ENCODE peak calls at places on chromosome 5, in four cellular contexts. One of them, this sample, is unnamed.

GRCh38 chr5:132479073-132479811 is 11.3 kb downstream of the IRF1 start:
- DNase-seq in left ventricle myocardium inferior: no peak
- DNase-seq in pancreas: no peak
- DNase-seq in colonic mucosa: no peak
- DNase-seq in this sample: no peak

GRCh38 chr5:120677481-120677880 is 213.4 kb downstream of the PRR16 start:
- DNase-seq in left ventricle myocardium inferior: no peak
- DNase-seq in pancreas: no peak
- DNase-seq in colonic mucosa: no peak
- DNase-seq in this sample: no peak

GRCh38 chr5:54758038-54758437 is 227.4 kb downstream of the ESM1 start:
- DNase-seq in left ventricle myocardium inferior: no peak
- DNase-seq in pancreas: no peak
- DNase-seq in colonic mucosa: no peak
- DNase-seq in this sample: no peak

GRCh38 chr5:145946112-145946861 is 9.9 kb downstream of the SH3RF2 start:
- DNase-seq in left ventricle myocardium inferior: peak; percentile 32
- DNase-seq in pancreas: no peak
- DNase-seq in colonic mucosa: no peak
- DNase-seq in this sample: peak; percentile 81

GRCh38 chr5:111345731-111346130 is 121.5 kb downstream of the CAMK4 start:
- DNase-seq in left ventricle myocardium inferior: no peak
- DNase-seq in pancreas: no peak
- DNase-seq in colonic mucosa: no peak
- DNase-seq in this sample: no peak

GRCh38 chr5:18171684-18172083 is 537.4 kb downstream of the TAF11L14 start:
- DNase-seq in left ventricle myocardium inferior: no peak
- DNase-seq in pancreas: no peak
- DNase-seq in colonic mucosa: no peak
- DNase-seq in this sample: no peak

GRCh38 chr5:79842006-79842881 is 148.8 kb downstream of the MTX3 start:
- DNase-seq in left ventricle myocardium inferior: no peak
- DNase-seq in pancreas: no peak
- DNase-seq in colonic mucosa: no peak
- DNase-seq in this sample: no peak

GRCh38 chr5:116600876-116601275 is 26.3 kb upstream of the SEMA6A start:
- DNase-seq in left ventricle myocardium inferior: no peak
- DNase-seq in pancreas: no peak
- DNase-seq in colonic mucosa: no peak
- DNase-seq in this sample: no peak

GRCh38 chr5:92207156-92207555 is 824.0 kb upstream of the ARRDC3 start:
- DNase-seq in left ventricle myocardium inferior: no peak
- DNase-seq in pancreas: no peak
- DNase-seq in colonic mucosa: no peak
- DNase-seq in this sample: no peak

GRCh38 chr5:1944408-1944807 is 61.7 kb upstream of the IRX4 start:
- DNase-seq in left ventricle myocardium inferior: no peak
- DNase-seq in pancreas: no peak
- DNase-seq in colonic mucosa: no peak
- DNase-seq in this sample: no peak

GRCh38 chr5:1939256-1939655 is 56.5 kb upstream of the IRX4 start:
- DNase-seq in left ventricle myocardium inferior: no peak
- DNase-seq in pancreas: no peak
- DNase-seq in colonic mucosa: no peak
- DNase-seq in this sample: no peak

GRCh38 chr5:1943481-1943880 is 60.8 kb upstream of the IRX4 start:
- DNase-seq in left ventricle myocardium inferior: no peak
- DNase-seq in pancreas: no peak
- DNase-seq in colonic mucosa: no peak
- DNase-seq in this sample: peak; percentile 72

GRCh38 chr5:1942630-1943029 is 59.9 kb upstream of the IRX4 start:
- DNase-seq in left ventricle myocardium inferior: no peak
- DNase-seq in pancreas: no peak
- DNase-seq in colonic mucosa: no peak
- DNase-seq in this sample: no peak

DNA sequence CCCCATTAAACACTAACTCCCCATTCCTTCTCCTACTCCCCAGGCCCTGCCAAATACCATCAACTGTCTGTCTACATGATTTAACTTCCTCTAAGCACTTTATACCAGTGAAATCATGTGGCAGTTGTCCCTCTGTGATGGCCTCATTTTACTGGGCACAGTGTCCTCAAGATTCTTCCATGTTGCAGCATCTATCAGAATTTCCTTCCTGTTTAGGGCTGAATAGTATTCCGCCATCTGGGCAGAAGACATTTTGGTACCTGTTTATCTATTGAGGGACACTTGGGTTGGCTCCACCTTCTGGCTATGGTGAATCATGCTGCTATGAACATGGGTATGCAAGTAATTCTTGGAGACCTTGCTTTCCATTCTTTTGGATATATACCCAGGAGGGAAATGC is 59.4 kb upstream of the IRX4 start:
- DNase-seq in left ventricle myocardium inferior: no peak
- DNase-seq in pancreas: no peak
- DNase-seq in colonic mucosa: no peak
- DNase-seq in this sample: no peak
- H3K27ac ChIP-seq in left ventricle myocardium inferior: no peak overlapping the region
- H3K27ac ChIP-seq in pancreas: no peak overlapping the region
- H3K27ac ChIP-seq in colonic mucosa: no peak overlapping the region
- H3K27ac ChIP-seq in this sample: no peak overlapping the region

GRCh38 chr5:82396871-82397514 is 118.8 kb upstream of the RPS23 start:
- DNase-seq in left ventricle myocardium inferior: peak; percentile 72
- DNase-seq in pancreas: peak; percentile 53
- DNase-seq in colonic mucosa: peak; percentile 29
- DNase-seq in this sample: peak; percentile 93
- H3K27ac ChIP-seq in left ventricle myocardium inferior: peak overlapping the region; percentile 24
- H3K27ac ChIP-seq in pancreas: peak overlapping the region; percentile 33
- H3K27ac ChIP-seq in colonic mucosa: no peak overlapping the region
- H3K27ac ChIP-seq in this sample: peak overlapping the region; percentile 41

GRCh38 chr5:173973614-173973969 is 15.4 kb upstream of the C5orf47 start:
- DNase-seq in left ventricle myocardium inferior: no peak
- DNase-seq in pancreas: peak; percentile 64
- DNase-seq in colonic mucosa: no peak
- DNase-seq in this sample: no peak
- H3K27ac ChIP-seq in left ventricle myocardium inferior: peak overlapping the region; percentile 76
- H3K27ac ChIP-seq in pancreas: peak overlapping the region; percentile 74
- H3K27ac ChIP-seq in colonic mucosa: no peak overlapping the region
- H3K27ac ChIP-seq in this sample: no peak overlapping the region

GRCh38 chr5:14247054-14247386 is 103.9 kb downstream of the TRIO start:
- DNase-seq in left ventricle myocardium inferior: no peak
- DNase-seq in pancreas: no peak
- DNase-seq in colonic mucosa: no peak
- DNase-seq in this sample: no peak

GRCh38 chr5:14250778-14251711 is 107.9 kb downstream of the TRIO start:
- DNase-seq in left ventricle myocardium inferior: no peak
- DNase-seq in pancreas: no peak
- DNase-seq in colonic mucosa: no peak
- DNase-seq in this sample: no peak

GRCh38 chr5:14251733-14252132 is 108.6 kb downstream of the TRIO start:
- DNase-seq in left ventricle myocardium inferior: no peak
- DNase-seq in pancreas: no peak
- DNase-seq in colonic mucosa: no peak
- DNase-seq in this sample: no peak

GRCh38 chr5:14250094-14250777 is 107.1 kb downstream of the TRIO start:
- DNase-seq in left ventricle myocardium inferior: peak; percentile 66
- DNase-seq in pancreas: peak; percentile 32
- DNase-seq in colonic mucosa: peak; percentile 51
- DNase-seq in this sample: no peak

DNA sequence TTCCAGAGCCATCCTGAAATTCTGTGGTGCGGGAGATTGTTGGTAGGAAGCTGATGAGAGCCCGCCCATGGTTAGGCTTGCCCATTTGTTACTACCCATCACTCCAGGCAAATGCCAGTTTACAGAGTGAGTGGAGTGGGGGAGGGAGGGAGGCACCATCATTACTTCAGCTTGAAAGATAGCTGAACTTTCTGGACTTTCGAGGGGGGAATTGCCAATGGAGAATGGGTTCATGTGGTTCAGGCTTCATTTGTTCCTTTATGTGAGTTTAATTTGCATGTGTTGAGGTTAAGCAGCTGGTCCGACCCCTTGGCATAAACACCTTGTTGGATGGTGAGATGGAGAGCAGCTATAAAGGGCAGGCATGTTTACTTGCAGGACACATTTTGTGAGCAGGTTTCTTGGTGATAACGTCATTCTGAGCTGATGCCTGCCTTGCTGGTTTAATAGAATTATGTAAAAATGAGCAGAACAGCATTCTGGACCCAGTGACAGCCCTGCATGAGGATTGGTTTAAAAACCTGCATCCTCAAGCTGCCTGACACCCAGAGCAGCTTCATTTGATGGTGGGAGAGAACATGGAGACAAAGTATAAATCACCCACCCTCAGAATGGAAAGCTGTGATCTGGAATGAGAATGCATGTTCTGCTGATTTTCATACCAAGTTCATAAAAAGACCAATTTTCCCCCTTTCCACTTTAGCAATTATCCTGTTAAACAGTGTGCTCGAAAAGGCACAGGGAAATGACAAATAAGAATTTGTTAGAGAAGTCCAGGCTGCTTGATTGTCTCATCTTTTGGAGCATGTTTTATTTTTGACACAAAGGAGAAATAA is 106.3 kb downstream of the TRIO start:
- DNase-seq in left ventricle myocardium inferior: no peak
- DNase-seq in pancreas: no peak
- DNase-seq in colonic mucosa: no peak
- DNase-seq in this sample: no peak
- H3K27ac ChIP-seq in left ventricle myocardium inferior: peak overlapping the region; percentile 82
- H3K27ac ChIP-seq in pancreas: no peak overlapping the region
- H3K27ac ChIP-seq in colonic mucosa: no peak overlapping the region
- H3K27ac ChIP-seq in this sample: no peak overlapping the region

DNA sequence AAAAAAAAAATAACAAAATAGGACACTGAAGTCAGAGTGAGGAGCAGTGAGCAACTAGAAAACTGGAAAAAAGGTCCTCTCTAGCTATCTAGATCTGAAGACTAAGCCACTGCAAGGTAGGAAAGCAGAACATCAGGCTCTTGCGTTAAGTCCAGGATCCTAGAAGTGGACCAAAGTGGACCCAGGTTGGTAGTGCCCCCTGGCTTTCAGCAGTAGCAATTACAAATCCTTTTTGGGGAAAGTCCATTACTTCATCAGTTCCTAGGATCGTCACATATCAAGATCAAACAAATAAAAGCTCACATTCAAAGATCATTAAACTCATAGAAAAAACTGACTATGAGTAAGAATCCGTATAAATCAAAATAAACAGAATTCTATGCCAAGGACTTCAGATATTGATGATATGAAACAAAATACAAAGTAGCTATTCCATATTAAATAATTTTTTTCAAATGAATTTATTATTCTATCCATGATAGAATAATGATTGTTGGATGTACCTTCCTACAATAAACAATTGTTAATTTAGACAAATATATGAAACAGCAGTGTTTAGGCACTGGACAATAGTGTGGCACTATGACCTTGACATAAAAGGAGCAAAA is 6.5 kb upstream of the RICTOR start:
- DNase-seq in left ventricle myocardium inferior: no peak
- DNase-seq in pancreas: peak; percentile 48
- DNase-seq in colonic mucosa: peak; percentile 41
- DNase-seq in this sample: peak; percentile 26
- H3K27ac ChIP-seq in left ventricle myocardium inferior: no peak overlapping the region
- H3K27ac ChIP-seq in pancreas: no peak overlapping the region
- H3K27ac ChIP-seq in colonic mucosa: no peak overlapping the region
- H3K27ac ChIP-seq in this sample: no peak overlapping the region

DNA sequence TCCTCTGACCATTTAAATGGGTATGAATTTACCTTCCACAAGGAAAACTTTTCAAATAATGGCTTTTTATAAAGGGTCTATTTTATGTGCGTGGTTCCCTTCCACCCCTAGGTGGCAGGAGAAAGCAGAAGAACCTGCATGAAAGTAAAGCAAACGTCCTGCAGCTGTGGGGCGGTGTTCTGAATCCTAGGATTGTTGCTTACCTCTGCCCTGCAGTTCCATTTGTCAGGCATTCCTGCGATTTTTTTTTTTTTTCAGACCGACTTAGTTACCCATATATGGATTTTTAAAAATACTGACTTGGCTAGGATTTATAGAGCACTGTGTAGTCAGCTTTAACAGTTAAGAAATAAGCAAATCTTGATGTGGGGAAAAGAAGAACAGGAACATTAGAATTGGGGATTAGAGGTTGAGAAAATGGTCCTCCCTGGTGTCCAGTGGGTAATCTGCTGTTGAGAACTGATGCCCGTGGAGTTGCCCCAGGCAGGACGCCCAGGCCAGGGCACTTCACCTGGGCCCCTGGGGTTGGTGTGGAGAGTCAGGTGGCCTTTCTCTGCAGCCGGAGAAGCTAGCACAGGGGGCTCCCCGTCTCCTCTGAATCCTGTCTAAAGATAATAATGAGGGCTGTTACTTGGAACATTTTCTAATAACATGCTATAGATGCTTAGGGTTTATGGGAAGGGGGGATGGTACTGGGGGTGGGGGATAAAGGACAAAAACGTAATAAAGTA is 30.4 kb upstream of the LTC4S start:
- DNase-seq in left ventricle myocardium inferior: peak; percentile 50
- DNase-seq in pancreas: peak; percentile 57
- DNase-seq in colonic mucosa: peak; percentile 79
- DNase-seq in this sample: peak; percentile 14
- H3K27ac ChIP-seq in left ventricle myocardium inferior: peak overlapping the region; percentile 38
- H3K27ac ChIP-seq in pancreas: peak overlapping the region; percentile 49
- H3K27ac ChIP-seq in colonic mucosa: no peak overlapping the region
- H3K27ac ChIP-seq in this sample: peak overlapping the region; percentile 54

This sample was measured in epithelial cell of prostate.